ENCODE peak calls at places on chromosomes 2 and 18, in five cellular contexts. One of them, this sample, is unnamed.

GRCh38 chr2:1675633-1676032 is 68.7 kb downstream of the PXDN start:
- DNase-seq in A549: peak; percentile 83
- DNase-seq in NB4: no peak
- DNase-seq in Ammon's horn: peak; percentile 28
- DNase-seq in B cell: no peak
- DNase-seq in this sample: peak; percentile 78

GRCh38 chr2:127771756-127772155 is 39.2 kb downstream of the WDR33 start:
- DNase-seq in A549: peak; percentile 38
- DNase-seq in NB4: no peak
- DNase-seq in Ammon's horn: no peak
- DNase-seq in B cell: no peak
- DNase-seq in this sample: peak; percentile 79

GRCh38 chr2:240247868-240248820 is 107.7 kb upstream of the OTOS start:
- DNase-seq in A549: no peak
- DNase-seq in NB4: no peak
- DNase-seq in Ammon's horn: no peak
- DNase-seq in B cell: no peak
- DNase-seq in this sample: no peak

GRCh38 chr2:38700113-38700780 is 34.3 kb downstream of the GALM start:
- DNase-seq in A549: no peak
- DNase-seq in NB4: no peak
- DNase-seq in Ammon's horn: peak; percentile 14
- DNase-seq in B cell: no peak
- DNase-seq in this sample: no peak

GRCh38 chr18:75489493-75490190 is 62.1 kb upstream of the SMIM21 start:
- DNase-seq in A549: peak; percentile 86
- DNase-seq in NB4: no peak
- DNase-seq in Ammon's horn: no peak
- DNase-seq in B cell: no peak
- DNase-seq in this sample: peak; percentile 95

GRCh38 chr2:241150660-241151530 is 628 bp downstream of the PPP1R7 start:
- DNase-seq in A549: no peak
- DNase-seq in NB4: no peak
- DNase-seq in Ammon's horn: peak; percentile 42
- DNase-seq in B cell: no peak
- DNase-seq in this sample: no peak

GRCh38 chr2:39109543-39109942 is 11.3 kb downstream of the SOS1 start:
- DNase-seq in A549: no peak
- DNase-seq in NB4: no peak
- DNase-seq in Ammon's horn: no peak
- DNase-seq in B cell: no peak
- DNase-seq in this sample: no peak

GRCh38 chr2:65354773-65355172 is 77.6 kb downstream of the SPRED2 start:
- DNase-seq in A549: no peak
- DNase-seq in NB4: no peak
- DNase-seq in Ammon's horn: no peak
- DNase-seq in B cell: no peak
- DNase-seq in this sample: no peak

GRCh38 chr2:241412144-241412543 is 56.1 kb downstream of the FARP2 start:
- DNase-seq in A549: peak; percentile 12
- DNase-seq in NB4: peak; percentile 49
- DNase-seq in Ammon's horn: no peak
- DNase-seq in B cell: no peak
- DNase-seq in this sample: peak; percentile 98

GRCh38 chr18:31429623-31430022 is 17.9 kb upstream of the DSG3 start:
- DNase-seq in A549: peak; percentile 10
- DNase-seq in NB4: no peak
- DNase-seq in Ammon's horn: no peak
- DNase-seq in B cell: no peak
- DNase-seq in this sample: no peak

GRCh38 chr18:61637319-61637718 is 255.5 kb downstream of the RNF152 start:
- DNase-seq in A549: no peak
- DNase-seq in NB4: no peak
- DNase-seq in Ammon's horn: no peak
- DNase-seq in B cell: no peak
- DNase-seq in this sample: no peak

GRCh38 chr2:110103060-110103961 is 12.3 kb downstream of the MALL start:
- DNase-seq in A549: no peak
- DNase-seq in NB4: no peak
- DNase-seq in Ammon's horn: no peak
- DNase-seq in B cell: no peak
- DNase-seq in this sample: no peak

GRCh38 chr2:126979604-126980003 is 80.9 kb downstream of the TEX51 start:
- DNase-seq in A549: no peak
- DNase-seq in NB4: no peak
- DNase-seq in Ammon's horn: peak; percentile 82
- DNase-seq in B cell: no peak
- DNase-seq in this sample: no peak

GRCh38 chr18:26575865-26576217 is 27.5 kb upstream of the KCTD1 start:
- DNase-seq in A549: no peak
- DNase-seq in NB4: no peak
- DNase-seq in Ammon's horn: peak; percentile 4
- DNase-seq in B cell: no peak
- DNase-seq in this sample: peak; percentile 5

GRCh38 chr2:20235655-20236302 is 10.8 kb upstream of the SDC1 start:
- DNase-seq in A549: no peak
- DNase-seq in NB4: no peak
- DNase-seq in Ammon's horn: no peak
- DNase-seq in B cell: no peak
- DNase-seq in this sample: no peak

GRCh38 chr2:74036010-74036409 is 51.3 kb downstream of the TET3 start:
- DNase-seq in A549: no peak
- DNase-seq in NB4: no peak
- DNase-seq in Ammon's horn: no peak
- DNase-seq in B cell: no peak
- DNase-seq in this sample: no peak

GRCh38 chr2:104859310-104860130 is 5.6 kb downstream of the POU3F3 start:
- DNase-seq in A549: no peak
- DNase-seq in NB4: no peak
- DNase-seq in Ammon's horn: peak; percentile 11
- DNase-seq in B cell: peak; percentile 8
- DNase-seq in this sample: no peak

GRCh38 chr18:60024857-60025256 is 125.1 kb downstream of the PMAIP1 start:
- DNase-seq in A549: no peak
- DNase-seq in NB4: no peak
- DNase-seq in Ammon's horn: no peak
- DNase-seq in B cell: no peak
- DNase-seq in this sample: peak; percentile 23

GRCh38 chr2:226215902-226216503 is 583.6 kb downstream of the IRS1 start:
- DNase-seq in A549: peak; percentile 66
- DNase-seq in NB4: peak; percentile 79
- DNase-seq in Ammon's horn: peak; percentile 52
- DNase-seq in B cell: peak; percentile 71
- DNase-seq in this sample: peak; percentile 78

GRCh38 chr2:42100696-42101585 is 53.1 kb downstream of the PKDCC start:
- DNase-seq in A549: no peak
- DNase-seq in NB4: peak; percentile 37
- DNase-seq in Ammon's horn: no peak
- DNase-seq in B cell: peak; percentile 86
- DNase-seq in this sample: peak; percentile 90

GRCh38 chr18:34222396-34223163 is 2.1 kb downstream of the NOL4 start:
- DNase-seq in A549: no peak
- DNase-seq in NB4: no peak
- DNase-seq in Ammon's horn: peak; percentile 57
- DNase-seq in B cell: no peak
- DNase-seq in this sample: peak; percentile 1

GRCh38 chr2:216626168-216626874 is 6.9 kb upstream of the IGFBP2 start:
- DNase-seq in A549: no peak
- DNase-seq in NB4: no peak
- DNase-seq in Ammon's horn: no peak
- DNase-seq in B cell: no peak
- DNase-seq in this sample: no peak

GRCh38 chr2:64296150-64296500 is 151.9 kb upstream of the PELI1 start:
- DNase-seq in A549: no peak
- DNase-seq in NB4: no peak
- DNase-seq in Ammon's horn: peak; percentile 93
- DNase-seq in B cell: no peak
- DNase-seq in this sample: no peak

GRCh38 chr2:145569108-145569507 is 1049.2 kb upstream of the ZEB2 start:
- DNase-seq in A549: peak; percentile 34
- DNase-seq in NB4: no peak
- DNase-seq in Ammon's horn: no peak
- DNase-seq in B cell: no peak
- DNase-seq in this sample: peak; percentile 29

GRCh38 chr18:67260841-67261240 is 255.7 kb downstream of the DSEL start:
- DNase-seq in A549: no peak
- DNase-seq in NB4: no peak
- DNase-seq in Ammon's horn: no peak
- DNase-seq in B cell: no peak
- DNase-seq in this sample: peak; percentile 33

GRCh38 chr2:186636800-186637795 is 47.2 kb downstream of the ITGAV start:
- DNase-seq in A549: no peak
- DNase-seq in NB4: peak; percentile 11
- DNase-seq in Ammon's horn: no peak
- DNase-seq in B cell: no peak
- DNase-seq in this sample: no peak

GRCh38 chr2:164840458-164840929 is 1.1 kb downstream of the COBLL1 start:
- DNase-seq in A549: no peak
- DNase-seq in NB4: no peak
- DNase-seq in Ammon's horn: peak; percentile 14
- DNase-seq in B cell: peak; percentile 77
- DNase-seq in this sample: peak; percentile 50

GRCh38 chr2:117562654-117563053 is 251.8 kb upstream of the DDX18 start:
- DNase-seq in A549: no peak
- DNase-seq in NB4: no peak
- DNase-seq in Ammon's horn: no peak
- DNase-seq in B cell: no peak
- DNase-seq in this sample: no peak

GRCh38 chr2:233031556-233032500 is 644 bp upstream of the NEU2 start:
- DNase-seq in A549: no peak
- DNase-seq in NB4: no peak
- DNase-seq in Ammon's horn: no peak
- DNase-seq in B cell: no peak
- DNase-seq in this sample: no peak

This sample was measured in choroid plexus epithelial cell.